ENCODE peak calls at places on chromosome 21, in five cellular contexts. D is IMR-90, P is neuronal stem cell, B is trophoblast cell, Y is H1. M is an unnamed sample.

GRCh38 chr21:16775056-16775455 is 737.8 kb upstream of the CXADR start:
- DNase-seq in P (no peak), B (no peak), Y (no peak), D (no peak), M (peak; percentile 27)

GRCh38 chr21:26715878-26716506 is 129.2 kb downstream of the ADAMTS1 start:
- DNase-seq in Y (peak; percentile 79), B (peak; percentile 54), P (peak; percentile 49), D (peak; percentile 51), M (peak; percentile 79)

GRCh38 chr21:26845066-26845749 is at the start of gene ADAMTS1:
- DNase-seq in D (peak; percentile 92), Y (peak; percentile 91), P (peak; percentile 88), B (peak; percentile 90), M (peak; percentile 91)

GRCh38 chr21:32004281-32004680 is 131.5 kb downstream of the HUNK start:
- DNase-seq in P (no peak), D (no peak), B (no peak), Y (no peak), M (no peak)

GRCh38 chr21:36535618-36536241 is 55.8 kb upstream of the CLDN14 start:
- DNase-seq in D (no peak), B (no peak), P (no peak), Y (no peak), M (no peak)

GRCh38 chr21:16125274-16125673 is 395.5 kb downstream of the USP25 start:
- DNase-seq in Y (no peak), D (no peak), P (no peak), B (no peak), M (no peak)

GRCh38 chr21:14095021-14095420 is 115.7 kb downstream of the LIPI start:
- DNase-seq in B (no peak), P (peak; percentile 37), D (no peak), Y (no peak), M (no peak)

GRCh38 chr21:42236014-42236413 is 17.1 kb downstream of the ABCG1 start:
- DNase-seq in B (no peak), Y (no peak), P (no peak), D (no peak), M (no peak)

GRCh38 chr21:26107439-26107838 is 63.1 kb downstream of the APP start:
- DNase-seq in P (no peak), B (no peak), Y (no peak), D (no peak), M (no peak)

GRCh38 chr21:42566524-42567180 is 53.0 kb downstream of the SLC37A1 start:
- DNase-seq in P (no peak), Y (no peak), B (no peak), D (no peak), M (no peak)

GRCh38 chr21:43775795-43776430 is at the start of gene CSTB:
- DNase-seq in P (no peak), B (peak; percentile 56), Y (peak; percentile 95), D (peak; percentile 38), M (peak; percentile 88)

GRCh38 chr21:41687633-41688032 is 79.2 kb downstream of the RIPK4 start:
- DNase-seq in P (no peak), B (no peak), Y (no peak), D (no peak), M (no peak)

GRCh38 chr21:33080376-33080775 is 10.4 kb downstream of the OLIG1 start:
- DNase-seq in Y (no peak), P (no peak), D (no peak), B (no peak), M (no peak)

GRCh38 chr21:35217504-35218060 is 168.5 kb upstream of the RUNX1 start:
- DNase-seq in Y (no peak), P (no peak), B (peak; percentile 97), D (peak; percentile 85), M (peak; percentile 45)

GRCh38 chr21:46357684-46358425 is 33.9 kb downstream of the PCNT start:
- DNase-seq in B (no peak), P (no peak), Y (no peak), D (no peak), M (no peak)

GRCh38 chr21:35145626-35146236 is 96.6 kb upstream of the RUNX1 start:
- DNase-seq in Y (no peak), D (no peak), P (no peak), B (no peak), M (no peak)

GRCh38 chr21:34199121-34199910 is 125.9 kb downstream of the MRPS6 start:
- DNase-seq in B (no peak), Y (peak; percentile 42), D (no peak), P (no peak), M (no peak)

GRCh38 chr21:25283720-25284119 is 323.6 kb downstream of the MRPL39 start:
- DNase-seq in P (peak; percentile 4), D (peak; percentile 56), Y (no peak), B (no peak), M (peak; percentile 35)

GRCh38 chr21:33101300-33102005 is 31.5 kb downstream of the OLIG1 start:
- DNase-seq in D (no peak), Y (no peak), P (no peak), B (peak; percentile 5), M (peak; percentile 46)

GRCh38 chr21:31753949-31754348 is 22.0 kb upstream of the SCAF4 start:
- DNase-seq in B (no peak), D (no peak), P (no peak), Y (no peak), M (no peak)

GRCh38 chr21:44024895-44025353 is 12.8 kb downstream of the TRAPPC10 start:
- DNase-seq in P (no peak), Y (no peak), B (peak; percentile 8), D (peak; percentile 67), M (no peak)

GRCh38 chr21:25999935-26000582 is 170.5 kb downstream of the APP start:
- DNase-seq in D (no peak), P (no peak), B (no peak), Y (no peak), M (no peak)

GRCh38 chr21:27759091-27759659 is 792.3 kb upstream of the ADAMTS5 start:
- DNase-seq in Y (peak; percentile 55), B (no peak), D (no peak), P (no peak), M (peak; percentile 71)

GRCh38 chr21:16455978-16456377 is 726.2 kb downstream of the USP25 start:
- DNase-seq in P (no peak), Y (no peak), D (no peak), B (no peak), M (no peak)

GRCh38 chr21:8993943-8994639 is 1527.3 kb upstream of the TPTE start:
- DNase-seq in P (no peak), Y (no peak), B (no peak), D (no peak), M (no peak)
- H3K9me3 ChIP-seq in P (no peaks in the 10 kb centered on the region), Y (peaks cover 89% of the 10 kb centered on the region), B (peaks cover 33% of the 10 kb centered on the region), D (peaks cover 46% of the 10 kb centered on the region), M (peaks cover 99% of the 10 kb centered on the region)

GRCh38 chr21:29297483-29298347 is 1.0 kb upstream of the BACH1 start:
- DNase-seq in B (no peak), D (no peak), P (no peak), Y (no peak), M (no peak)
- H3K18ac ChIP-seq in B (peak overlapping the region; percentile 90), D (peak overlapping the region; percentile 40), P (peak overlapping the region; percentile 97), Y (no peak overlapping the region), M (no peak overlapping the region)

DNA sequence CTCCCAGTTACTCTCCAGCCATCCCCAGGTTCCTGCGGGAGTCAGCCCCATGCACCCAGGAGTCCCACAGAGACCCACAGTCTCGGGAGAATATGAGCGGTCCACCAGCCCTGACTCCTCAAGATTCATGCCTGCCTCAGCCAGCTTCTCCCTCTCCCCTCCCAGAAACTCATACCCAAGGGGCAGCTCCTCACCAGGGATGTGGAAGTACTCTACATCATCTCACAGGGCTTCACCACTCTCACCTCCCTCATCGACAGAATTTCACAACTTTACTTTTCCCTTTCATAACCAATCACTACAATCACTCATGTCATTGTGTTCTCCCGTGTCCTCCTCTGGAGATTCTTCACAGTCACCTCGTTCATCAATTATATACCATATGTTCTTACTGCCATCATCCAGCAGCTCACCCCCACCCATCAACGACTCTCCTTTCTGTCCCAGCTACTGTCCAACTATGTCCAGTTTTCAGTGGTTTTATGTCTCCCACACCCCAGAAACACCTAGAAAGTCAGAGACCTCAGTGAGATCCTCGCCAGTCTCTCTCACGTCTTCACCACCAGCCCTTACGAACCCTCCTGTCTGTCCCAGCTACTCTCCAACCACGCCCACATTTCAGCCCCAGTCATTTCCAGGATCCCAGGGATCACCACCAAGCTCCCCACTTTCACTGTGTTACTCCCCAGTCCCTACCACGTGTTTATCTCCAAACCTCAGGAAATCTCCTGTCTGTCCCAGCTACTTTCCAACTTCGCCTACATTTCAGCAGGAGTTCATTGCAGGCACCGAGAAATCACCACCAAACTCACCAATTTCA is 1530.1 kb upstream of the TPTE start:
- DNase-seq in D (no peak), B (no peak), Y (no peak), P (no peak), M (peak; percentile 38)
- H3K9me3 ChIP-seq in D (peaks cover 49% of the 10 kb centered on the region), B (peaks cover 35% of the 10 kb centered on the region), Y (peaks cover 74% of the 10 kb centered on the region), P (no peaks in the 10 kb centered on the region), M (peaks cover 79% of the 10 kb centered on the region)

GRCh38 chr21:45304161-45304830 is 16.6 kb upstream of the POFUT2 start:
- DNase-seq in D (no peak), B (no peak), Y (no peak), P (no peak), M (no peak)

GRCh38 chr21:45306832-45307571 is 19.3 kb upstream of the POFUT2 start:
- DNase-seq in P (no peak), Y (no peak), D (peak; percentile 93), B (no peak), M (no peak)

GRCh38 chr21:45304945-45305344 is 17.2 kb upstream of the POFUT2 start:
- DNase-seq in D (no peak), Y (no peak), B (no peak), P (no peak), M (no peak)

GRCh38 chr21:45306453-45306831 is 18.7 kb upstream of the POFUT2 start:
- DNase-seq in D (no peak), Y (no peak), B (no peak), P (no peak), M (no peak)

DNA sequence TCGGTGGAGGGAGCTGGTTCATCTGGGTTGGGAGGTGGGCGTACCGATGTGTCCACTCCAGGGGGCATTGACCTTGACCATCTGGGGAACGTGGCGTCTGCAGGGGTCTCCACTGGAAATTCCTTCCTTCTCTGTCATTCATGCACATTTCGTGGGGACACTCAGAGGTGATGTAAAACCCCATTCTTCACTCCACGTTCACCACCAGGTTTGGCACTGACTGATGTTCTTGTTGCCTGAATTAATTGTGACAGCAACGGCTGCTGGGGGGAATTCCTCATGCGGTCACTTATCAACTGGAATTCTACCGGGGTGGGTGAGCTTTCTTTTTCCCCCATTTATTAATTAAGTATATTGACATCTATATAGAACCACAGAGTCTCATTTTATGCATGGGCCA is 18.1 kb upstream of the POFUT2 start:
- DNase-seq in Y (no peak), P (no peak), D (no peak), B (no peak), M (no peak)
- H3K18ac ChIP-seq in Y (no peak overlapping the region), P (no peak overlapping the region), D (peak overlapping the region; percentile 18), B (no peak overlapping the region), M (no peak overlapping the region)

DNA sequence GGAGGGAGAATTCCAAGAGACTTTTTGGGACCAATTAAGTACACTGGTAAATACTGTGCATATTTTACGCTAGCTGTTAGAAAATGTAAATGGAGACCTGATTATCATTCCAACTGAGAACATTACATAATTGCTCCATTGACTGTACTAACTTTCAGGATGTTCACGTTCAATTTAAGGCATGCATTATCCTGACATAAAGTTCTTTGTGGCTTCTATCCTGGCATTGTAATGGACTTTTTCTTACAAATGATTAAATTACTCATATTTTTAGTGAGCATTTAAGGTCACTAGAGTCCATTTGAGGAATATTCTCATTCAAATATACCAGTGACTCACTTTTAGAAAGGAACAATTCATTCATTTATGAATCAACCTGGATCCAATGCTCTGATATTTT is 883.3 kb upstream of the TMPRSS15 start:
- DNase-seq in Y (no peak), B (no peak), P (no peak), D (no peak), M (no peak)
- H3K9me3 ChIP-seq in Y (no peaks in the 10 kb centered on the region), B (no peaks in the 10 kb centered on the region), P (no peaks in the 10 kb centered on the region), D (peaks cover 4% of the 10 kb centered on the region), M (no peaks in the 10 kb centered on the region)